ENCODE peak calls at places on chromosomes 11 and 22, in five cellular contexts. O is HepG2, N is K562, Y is GM12878, J is SK-N-SH. K is an unnamed sample.

GRCh38 chr11:127114035-127114434 is 113.5 kb upstream of the KIRREL3 start:
- DNase-seq in N (no peak), J (no peak), Y (no peak), O (no peak), K (no peak)

GRCh38 chr11:107991868-107992414 is 16.8 kb upstream of the CUL5 start:
- DNase-seq in J (no peak), Y (no peak), N (no peak), O (no peak), K (no peak)

GRCh38 chr11:123111465-123111864 is 49.5 kb upstream of the HSPA8 start:
- DNase-seq in N (peak; percentile 58), J (peak; percentile 64), Y (no peak), O (peak; percentile 38), K (peak; percentile 48)

GRCh38 chr11:44785856-44786606 is 59.3 kb downstream of the TSPAN18 start:
- DNase-seq in Y (no peak), O (no peak), J (peak; percentile 66), N (peak; percentile 46), K (peak; percentile 28)

GRCh38 chr11:119709638-119710346 is 19.2 kb downstream of the NECTIN1 start:
- DNase-seq in J (peak; percentile 92), O (no peak), N (no peak), Y (no peak), K (no peak)

GRCh38 chr22:26894362-26894761 is 237.0 kb downstream of the MIAT start:
- DNase-seq in N (no peak), O (no peak), Y (no peak), J (no peak), K (no peak)

GRCh38 chr11:22807855-22808558 is 21.6 kb downstream of the SVIP start:
- DNase-seq in O (no peak), N (no peak), J (no peak), Y (peak; percentile 13), K (no peak)

GRCh38 chr11:116540645-116541044 is 232.1 kb downstream of the BUD13 start:
- DNase-seq in Y (no peak), N (no peak), O (no peak), J (no peak), K (no peak)

GRCh38 chr22:34068011-34068410 is 147.7 kb upstream of the LARGE1 start:
- DNase-seq in O (no peak), J (no peak), Y (no peak), N (no peak), K (no peak)

GRCh38 chr22:44730490-44731356 is 21.7 kb upstream of the ARHGAP8 start:
- DNase-seq in O (no peak), Y (no peak), N (no peak), J (peak; percentile 31), K (no peak)

GRCh38 chr11:132111341-132111740 is 740.9 kb downstream of the NTM start:
- DNase-seq in O (no peak), N (no peak), J (no peak), Y (no peak), K (no peak)

GRCh38 chr11:19101803-19102520 is 15.0 kb upstream of the ZDHHC13 start:
- DNase-seq in Y (no peak), O (no peak), J (no peak), N (no peak), K (no peak)

GRCh38 chr11:80846979-80847378 is 1406.1 kb upstream of the TENM4 start:
- DNase-seq in Y (peak; percentile 67), O (no peak), N (no peak), J (no peak), K (no peak)

GRCh38 chr11:10752061-10752460 is 1.0 kb downstream of the CTR9 start:
- DNase-seq in N (no peak), J (no peak), Y (no peak), O (no peak), K (no peak)

GRCh38 chr11:3745161-3745560 is 52.2 kb downstream of the NUP98 start:
- DNase-seq in O (no peak), Y (no peak), N (no peak), J (no peak), K (no peak)

GRCh38 chr11:57547854-57548377 is 10.5 kb downstream of the SMTNL1 start:
- DNase-seq in O (no peak), Y (no peak), N (no peak), J (no peak), K (no peak)

GRCh38 chr11:47259178-47259977 is 1.6 kb downstream of the NR1H3 start:
- DNase-seq in Y (no peak), N (no peak), O (peak; percentile 46), J (peak; percentile 74), K (peak; percentile 70)

GRCh38 chr11:1205121-1205986 is 17.5 kb upstream of the MUC5B start:
- DNase-seq in J (peak; percentile 15), O (no peak), Y (no peak), N (peak; percentile 3), K (no peak)

GRCh38 chr11:47136921-47137320 is 39.8 kb downstream of the ARFGAP2 start:
- DNase-seq in O (no peak), Y (no peak), N (no peak), J (no peak), K (no peak)

GRCh38 chr11:71178076-71178475 is 74.3 kb downstream of the SHANK2 start:
- DNase-seq in N (no peak), O (no peak), J (no peak), Y (no peak), K (no peak)

GRCh38 chr11:66745356-66746235 is 16.6 kb upstream of the SPTBN2 start:
- DNase-seq in Y (no peak), N (peak; percentile 47), J (no peak), O (no peak), K (no peak)

GRCh38 chr11:10303558-10304363 is 1.1 kb upstream of the ADM start:
- DNase-seq in O (peak; percentile 44), J (peak; percentile 30), Y (no peak), N (no peak), K (no peak)

GRCh38 chr11:35623708-35624168 is 5.5 kb downstream of the FJX1 start:
- DNase-seq in Y (no peak), O (no peak), N (no peak), J (no peak), K (no peak)

GRCh38 chr11:133832096-133833081 is 12.9 kb downstream of the SPATA19 start:
- DNase-seq in Y (no peak), N (no peak), J (peak; percentile 56), O (no peak), K (no peak)

GRCh38 chr11:2440646-2441045 is 3.7 kb downstream of the TRPM5 start:
- DNase-seq in N (no peak), J (no peak), O (no peak), Y (no peak), K (no peak)

GRCh38 chr11:927871-928270 is 2.2 kb downstream of the AP2A2 start:
- DNase-seq in Y (no peak), N (no peak), J (no peak), O (no peak), K (no peak)

GRCh38 chr11:134575504-134576230 is 163.6 kb upstream of the B3GAT1 start:
- DNase-seq in N (no peak), Y (no peak), J (no peak), O (no peak), K (no peak)

GRCh38 chr11:3891751-3892150 is 36.3 kb downstream of the STIM1 start:
- DNase-seq in J (no peak), O (no peak), Y (no peak), N (no peak), K (no peak)

GRCh38 chr22:23500508-23501208 is 79.4 kb downstream of the IGLL1 start:
- DNase-seq in N (no peak), J (peak; percentile 87), Y (no peak), O (no peak), K (no peak)

GRCh38 chr22:36330655-36331305 is 57.0 kb downstream of the MYH9 start:
- DNase-seq in Y (no peak), O (no peak), N (no peak), J (no peak), K (no peak)

GRCh38 chr22:36329217-36330078 is 58.3 kb downstream of the MYH9 start:
- DNase-seq in J (peak; percentile 58), O (peak; percentile 89), N (peak; percentile 56), Y (no peak), K (no peak)

GRCh38 chr22:36330127-36330526 is 57.6 kb downstream of the MYH9 start:
- DNase-seq in Y (no peak), O (no peak), N (no peak), J (no peak), K (no peak)

GRCh38 chr22:36327922-36328551 is 59.7 kb downstream of the MYH9 start:
- DNase-seq in Y (no peak), O (no peak), J (no peak), N (no peak), K (no peak)

GRCh38 chr22:36328635-36329216 is 59.0 kb downstream of the MYH9 start:
- DNase-seq in Y (peak; percentile 51), O (no peak), N (peak; percentile 32), J (no peak), K (no peak)
- TF ChIP-seq FOXM1 in Y (no peak), O (no peak), N (no peak), J (no peak), K (no peak)

DNA sequence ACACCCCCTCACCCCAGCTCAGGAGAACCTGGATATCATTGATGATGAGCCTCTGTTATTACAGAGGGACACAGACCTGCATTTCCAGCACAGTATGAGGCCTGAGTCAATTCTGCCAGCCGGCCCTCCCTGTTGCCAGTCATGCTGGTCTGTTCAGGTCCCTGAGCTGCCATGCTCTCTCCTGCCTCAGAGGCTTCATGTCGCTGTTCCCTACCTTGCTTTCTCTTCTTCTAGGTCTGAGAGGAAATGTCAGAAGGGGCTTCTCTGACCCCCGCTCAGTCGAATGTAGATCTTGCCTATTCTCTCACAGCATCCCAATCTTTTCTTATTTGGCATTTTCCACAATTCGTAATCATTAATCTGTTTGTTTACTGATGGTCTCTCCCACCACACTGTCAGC is 21.8 kb upstream of the ABCC8 start:
- DNase-seq in J (no peak), Y (no peak), O (no peak), N (peak; percentile 45), K (no peak)
- TF ChIP-seq FOXM1 in J (no peak), Y (no peak), O (no peak), N (no peak), K (no peak)

DNA sequence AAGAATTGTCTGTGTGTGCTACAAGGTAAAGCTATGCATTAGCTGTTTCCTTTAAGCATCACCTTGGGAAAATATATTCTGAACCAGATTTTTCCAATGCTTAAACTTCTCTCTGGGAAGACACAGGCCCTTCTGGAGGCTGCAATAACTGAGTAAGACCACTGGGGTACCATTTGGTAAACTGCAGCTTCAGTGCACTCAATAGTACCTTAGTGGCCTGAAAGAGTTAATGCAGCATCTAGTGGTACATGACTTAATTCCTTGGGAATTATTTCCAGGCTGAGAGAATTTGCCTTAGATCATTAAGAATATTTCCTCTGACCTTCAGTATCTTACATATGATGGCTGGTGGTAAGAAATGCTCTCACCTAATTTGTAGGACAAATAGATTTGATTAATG is 727.4 kb downstream of the DLG2 start:
- DNase-seq in Y (no peak), J (no peak), O (peak; percentile 10), N (peak; percentile 9), K (peak; percentile 10)
- TF ChIP-seq FOXM1 in Y (no peak), J (no peak), O (no peak), N (no peak), K (no peak)

GRCh38 chr22:29767289-29768051 is at the start of gene UQCR10:
- DNase-seq in N (peak; percentile 76), J (peak; percentile 90), O (peak; percentile 85), Y (no peak), K (peak; percentile 98)

GRCh38 chr22:29768052-29768680 is 997 bp downstream of the UQCR10 start:
- DNase-seq in N (no peak), J (no peak), O (no peak), Y (no peak), K (no peak)

GRCh38 chr22:29766632-29767288 is at the start of gene ZMAT5:
- DNase-seq in N (peak; percentile 90), Y (peak; percentile 94), O (peak; percentile 96), J (peak; percentile 95), K (peak; percentile 100)

GRCh38 chr22:29773233-29773632 is 6.1 kb downstream of the UQCR10 start:
- DNase-seq in N (no peak), J (no peak), Y (no peak), O (no peak), K (no peak)

GRCh38 chr22:29769723-29770321 is 2.7 kb downstream of the UQCR10 start:
- DNase-seq in N (no peak), O (peak; percentile 93), Y (no peak), J (no peak), K (no peak)
- TF ChIP-seq FOXM1 in N (no peak), O (no peak), Y (no peak), J (no peak), K (no peak)